ENCODE peak calls at places on chromosomes 2 and 18, in four cellular contexts. E is prostate gland, F is stomach, H is esophagus squamous epithelium. V is an unnamed sample.

GRCh38 chr2:58533376-58533775 is 292.3 kb upstream of the FANCL start:
- DNase-seq in H (no peak), F (no peak), E (no peak), V (no peak)

GRCh38 chr2:147623328-147623727 is 221.5 kb upstream of the ACVR2A start:
- DNase-seq in H (no peak), F (no peak), E (no peak), V (no peak)

GRCh38 chr2:71646028-71646427 is 192.7 kb downstream of the DYSF start:
- DNase-seq in E (peak; percentile 73), F (no peak), H (no peak), V (peak; percentile 89)

GRCh38 chr18:51195602-51196115 is 1.8 kb downstream of the MEX3C start:
- DNase-seq in E (peak; percentile 33), F (no peak), H (no peak), V (no peak)

GRCh38 chr2:15298769-15299168 is 262.4 kb downstream of the NBAS start:
- DNase-seq in E (no peak), F (no peak), H (no peak), V (no peak)

GRCh38 chr2:236570081-236570979 is 705 bp downstream of the ACKR3 start:
- DNase-seq in F (no peak), H (no peak), E (no peak), V (no peak)

GRCh38 chr2:3348771-3349170 is 28.8 kb downstream of the EIPR1 start:
- DNase-seq in E (peak; percentile 36), H (no peak), F (no peak), V (no peak)

GRCh38 chr2:239363946-239364637 is 36.7 kb downstream of the HDAC4 start:
- DNase-seq in F (no peak), E (no peak), H (no peak), V (no peak)

GRCh38 chr18:25233582-25234362 is 118.2 kb downstream of the ZNF521 start:
- DNase-seq in E (no peak), H (no peak), F (no peak), V (no peak)

GRCh38 chr2:179248024-179248348 is 16.6 kb downstream of the SESTD1 start:
- DNase-seq in E (no peak), F (no peak), H (no peak), V (no peak)

GRCh38 chr2:114609203-114609602 is 166.8 kb downstream of the DPP10 start:
- DNase-seq in F (no peak), E (no peak), H (no peak), V (no peak)

GRCh38 chr18:55079481-55080350 is 120.5 kb upstream of the CCDC68 start:
- DNase-seq in E (no peak), H (no peak), F (no peak), V (no peak)

GRCh38 chr2:217434183-217434620 is 568.6 kb downstream of the TNS1 start:
- DNase-seq in F (peak; percentile 74), E (peak; percentile 85), H (peak; percentile 13), V (peak; percentile 92)

GRCh38 chr2:20496069-20496468 is 49.2 kb downstream of the RHOB start:
- DNase-seq in H (no peak), F (no peak), E (peak; percentile 27), V (peak; percentile 94)

GRCh38 chr2:111961663-111962062 is 63.3 kb downstream of the MERTK start:
- DNase-seq in F (no peak), E (no peak), H (no peak), V (no peak)
- TF ChIP-seq POLR2A in F (no peak), E (no peak), H (no peak), V (no peak)

GRCh38 chr2:82023710-82024109 is 1719.2 kb upstream of the LRRTM1 start:
- DNase-seq in F (no peak), H (no peak), E (no peak), V (no peak)
- TF ChIP-seq CTCF in F (no peak), H (no peak), E (no peak), V (no peak)

GRCh38 chr2:42191285-42192009 is 22.3 kb downstream of the EML4 start:
- DNase-seq in F (no peak), H (no peak), E (no peak), V (no peak)
- TF ChIP-seq POLR2A in F (no peak), H (no peak), E (no peak), V (no peak)

DNA sequence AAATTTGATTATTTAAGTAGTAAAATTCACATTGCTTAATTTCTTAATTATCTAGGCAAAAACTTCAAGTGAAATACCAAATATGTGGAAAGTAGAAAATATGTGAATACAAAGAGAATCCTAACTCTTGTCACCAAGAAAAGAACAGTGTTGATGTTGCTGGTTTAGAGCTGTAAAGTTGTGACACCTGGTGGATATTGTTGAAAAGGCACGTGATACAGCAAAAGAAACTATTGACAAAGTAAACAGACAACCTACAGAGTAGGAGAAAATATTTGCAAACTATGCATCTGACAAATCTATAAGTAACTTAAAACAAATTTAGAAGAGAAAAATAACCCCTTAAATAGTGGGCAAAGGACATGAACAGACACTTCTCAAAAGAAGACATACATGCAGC is 25.6 kb upstream of the ZC3H15 start:
- DNase-seq in H (no peak), E (no peak), F (no peak), V (no peak)
- TF ChIP-seq CTCF in H (peak; percentile 39), E (peak; percentile 44), F (no peak), V (no peak)

GRCh38 chr2:229852565-229852964 is 69.2 kb downstream of the TRIP12 start:
- DNase-seq in E (no peak), H (peak; percentile 2), F (no peak), V (no peak)
- TF ChIP-seq POLR2A in E (no peak), H (no peak), F (no peak), V (no peak)

V was measured in gastrocnemius medialis.